ENCODE peak calls at places on chromosome 10, in five cellular contexts. L, K, O, C and M are unnamed samples.

GRCh38 chr10:63554666-63555065 is 33.5 kb downstream of the REEP3 start:
- DNase-seq in L (peak; percentile 58), C (no peak), K (no peak), O (peak; percentile 81), M (no peak)

GRCh38 chr10:131090761-131091661 is 220.5 kb downstream of the TCERG1L start:
- DNase-seq in O (no peak), L (no peak), C (no peak), K (no peak), M (no peak)

GRCh38 chr10:88092975-88093374 is 229.6 kb downstream of the PTEN start:
- DNase-seq in K (no peak), L (no peak), C (no peak), O (no peak), M (no peak)

GRCh38 chr10:72740526-72740925 is 48.6 kb downstream of the MCU start:
- DNase-seq in L (no peak), K (no peak), C (no peak), O (peak; percentile 60), M (no peak)

GRCh38 chr10:102612964-102613275 is 31.4 kb upstream of the TRIM8 start:
- DNase-seq in C (no peak), L (no peak), O (no peak), K (no peak), M (no peak)

GRCh38 chr10:113024930-113025329 is 74.9 kb downstream of the TCF7L2 start:
- DNase-seq in C (no peak), L (no peak), O (no peak), K (no peak), M (no peak)

GRCh38 chr10:22682237-22683192 is 31.9 kb downstream of the PIP4K2A start:
- DNase-seq in L (peak; percentile 21), C (no peak), O (peak; percentile 41), K (peak; percentile 18), M (no peak)

GRCh38 chr10:94104316-94105060 is 110.8 kb downstream of the PLCE1 start:
- DNase-seq in L (no peak), K (no peak), O (peak; percentile 60), C (no peak), M (no peak)

GRCh38 chr10:12432402-12433189 is 83.2 kb downstream of the CAMK1D start:
- DNase-seq in K (no peak), C (peak; percentile 41), L (no peak), O (no peak), M (no peak)

GRCh38 chr10:89392974-89393373 is 551 bp downstream of the IFIT1 start:
- DNase-seq in O (peak; percentile 86), C (no peak), L (no peak), K (no peak), M (peak; percentile 65)

GRCh38 chr10:58440484-58440883 is 55.3 kb downstream of the TFAM start:
- DNase-seq in C (no peak), L (no peak), O (no peak), K (no peak), M (no peak)

GRCh38 chr10:69839696-69840345 is 38.1 kb downstream of the COL13A1 start:
- DNase-seq in K (no peak), O (peak; percentile 65), C (no peak), L (no peak), M (no peak)

GRCh38 chr10:24962998-24963397 is 10.6 kb upstream of the PRTFDC1 start:
- DNase-seq in O (peak; percentile 43), L (no peak), C (no peak), K (no peak), M (no peak)

GRCh38 chr10:85922363-85923129 is 444.0 kb downstream of the GRID1 start:
- DNase-seq in K (no peak), O (no peak), L (no peak), C (no peak), M (peak; percentile 52)

GRCh38 chr10:25436431-25436830 is 261.6 kb downstream of the GPR158 start:
- DNase-seq in K (no peak), O (no peak), L (no peak), C (no peak), M (no peak)